ENCODE peak calls at places on chromosomes 12 and 14, in ten cellular contexts. O is AG04450; R is psoas muscle; V is skeletal muscle cell; I is stimulated activated CD4-positive, alpha-beta T cell treated with anti-CD3 and anti-CD28 coated beads, Interleukin-15, amount 100 ng/mL, for 1 hour; A is globus pallidus; H is DMS153; E is COLO829; N is amniotic epithelial cell; K is astrocyte of the spinal cord. W is an unnamed sample.

GRCh38 chr14:26276757-26277156 is 321.1 kb downstream of the NOVA1 start:
- DNase-seq in E (no peak), A (peak), K (no peak), O (no peak), V (no peak), N (no peak), I (no peak), R (no peak), H (peak), W (peak)

GRCh38 chr14:76829650-76830421 is 3.6 kb downstream of the LRRC74A start:
- DNase-seq in E (peak), I (no peak), K (no peak), V (no peak), N (no peak), O (no peak), H (no peak), A (peak), R (peak), W (no peak)

GRCh38 chr14:33404964-33405574 is 466.4 kb downstream of the NPAS3 start:
- DNase-seq in H (no peak), V (no peak), O (no peak), R (no peak), N (no peak), E (no peak), K (no peak), A (no peak), I (no peak), W (no peak)

GRCh38 chr12:47903927-47904646 is 707 bp downstream of the VDR start:
- DNase-seq in E (peak), A (no peak), R (peak), H (no peak), V (peak), O (peak), N (peak), I (peak), K (peak), W (peak)

GRCh38 chr12:77388611-77389265 is 323.4 kb upstream of the E2F7 start:
- DNase-seq in O (no peak), R (no peak), A (no peak), K (peak), E (no peak), H (no peak), N (no peak), V (no peak), I (no peak), W (no peak)

GRCh38 chr12:122921917-122922316 is 26.0 kb upstream of the VPS37B start:
- DNase-seq in O (no peak), E (no peak), A (no peak), R (no peak), K (no peak), H (no peak), V (no peak), I (no peak), N (no peak), W (no peak)

GRCh38 chr12:45730842-45731336 is 1.4 kb downstream of the ARID2 start:
- DNase-seq in V (no peak), H (no peak), I (no peak), E (no peak), O (no peak), R (no peak), N (peak), K (peak), A (peak), W (peak)

GRCh38 chr12:42144174-42144423 is 575 bp downstream of the GXYLT1 start:
- DNase-seq in I (no peak), O (no peak), K (no peak), H (no peak), A (no peak), E (no peak), N (no peak), R (peak), V (no peak), W (no peak)

GRCh38 chr12:45409966-45410365 is 194.1 kb downstream of the ANO6 start:
- DNase-seq in R (peak), N (peak), I (no peak), H (no peak), A (no peak), E (no peak), O (peak), V (peak), K (peak), W (no peak)

GRCh38 chr12:13628067-13628466 is 353.3 kb downstream of the GRIN2B start:
- DNase-seq in R (no peak), A (no peak), K (no peak), N (no peak), O (no peak), H (no peak), V (no peak), E (no peak), I (no peak), W (no peak)

GRCh38 chr12:99810718-99811593 is 163.4 kb downstream of the GARIN6 start:
- DNase-seq in R (no peak), N (peak), I (no peak), O (no peak), H (peak), K (peak), V (no peak), A (peak), E (peak), W (peak)

GRCh38 chr14:75259510-75259855 is 19.1 kb upstream of the FOS start:
- DNase-seq in O (no peak), H (peak), E (no peak), N (peak), V (no peak), A (no peak), I (no peak), K (peak), R (no peak), W (peak)

GRCh38 chr14:100213956-100214767 is 24.8 kb upstream of the YY1 start:
- DNase-seq in N (peak), E (no peak), K (peak), O (no peak), A (peak), H (peak), R (peak), V (no peak), I (peak), W (peak)

GRCh38 chr14:48937796-48938195 is 648.4 kb downstream of the RPS29 start:
- DNase-seq in R (no peak), I (no peak), E (peak), O (no peak), K (peak), A (peak), H (no peak), V (peak), N (peak), W (no peak)

GRCh38 chr12:26826437-26826836 is 6.6 kb downstream of the ITPR2 start:
- DNase-seq in H (no peak), R (no peak), I (no peak), O (no peak), N (no peak), K (no peak), E (no peak), A (no peak), V (no peak), W (no peak)

GRCh38 chr12:3303410-3304136 is 187.4 kb upstream of the PRMT8 start:
- DNase-seq in R (no peak), H (peak), V (no peak), O (no peak), N (no peak), A (no peak), E (no peak), I (no peak), K (no peak), W (peak)

GRCh38 chr12:51262758-51263177 is 7.4 kb downstream of the SMAGP start:
- DNase-seq in R (peak), I (no peak), N (peak), E (no peak), O (no peak), H (no peak), K (peak), V (no peak), A (no peak), W (peak)

GRCh38 chr14:86457729-86458128 is 927.8 kb downstream of the FLRT2 start:
- DNase-seq in H (no peak), N (no peak), V (no peak), E (no peak), R (no peak), A (no peak), O (no peak), K (no peak), I (no peak), W (no peak)

GRCh38 chr12:6292606-6293005 is 17.9 kb upstream of the PLEKHG6 start:
- DNase-seq in H (no peak), E (no peak), N (peak), R (no peak), I (no peak), A (no peak), V (peak), K (no peak), O (no peak), W (peak)

GRCh38 chr12:106003297-106003696 is 135.5 kb downstream of the NUAK1 start:
- DNase-seq in K (no peak), H (no peak), V (no peak), E (no peak), I (no peak), O (no peak), R (no peak), N (no peak), A (no peak), W (no peak)

GRCh38 chr14:31440280-31440679 is 17.0 kb downstream of the DTD2 start:
- DNase-seq in K (no peak), V (no peak), E (no peak), N (no peak), R (no peak), O (no peak), I (no peak), A (no peak), H (no peak), W (no peak)

GRCh38 chr14:58718226-58718625 is 80.5 kb downstream of the DACT1 start:
- DNase-seq in A (no peak), R (no peak), N (peak), O (no peak), E (no peak), K (no peak), H (no peak), I (no peak), V (no peak), W (no peak)

GRCh38 chr14:88323520-88324199 is 591 bp upstream of the KCNK10 start:
- DNase-seq in R (no peak), K (no peak), A (no peak), V (no peak), I (no peak), O (no peak), E (no peak), N (peak), H (no peak), W (peak)

GRCh38 chr12:32083489-32083888 is 23.2 kb upstream of the BICD1 start:
- DNase-seq in I (no peak), K (peak), R (no peak), N (peak), V (peak), E (peak), H (no peak), A (no peak), O (no peak), W (peak)

GRCh38 chr12:79388006-79388405 is 302.8 kb downstream of the PAWR start:
- DNase-seq in K (no peak), N (no peak), I (no peak), H (no peak), A (no peak), V (no peak), O (no peak), E (no peak), R (no peak), W (no peak)

GRCh38 chr12:11877869-11878780 is 192.6 kb upstream of the BCL2L14 start:
- DNase-seq in A (no peak), H (peak), O (peak), E (peak), I (no peak), R (no peak), V (peak), K (peak), N (peak), W (peak)

GRCh38 chr12:106078358-106079025 is 60.3 kb downstream of the NUAK1 start:
- DNase-seq in R (peak), N (peak), H (no peak), O (no peak), K (peak), I (no peak), V (no peak), A (peak), E (no peak), W (peak)

GRCh38 chr12:121942145-121942718 is 23.8 kb downstream of the CFAP251 start:
- DNase-seq in K (peak), I (no peak), A (no peak), O (peak), H (no peak), N (peak), V (peak), E (no peak), R (no peak), W (peak)

GRCh38 chr12:16153273-16153672 is 124.2 kb downstream of the SLC15A5 start:
- DNase-seq in K (no peak), A (no peak), V (no peak), O (no peak), R (no peak), I (no peak), N (no peak), H (no peak), E (no peak), W (no peak)

GRCh38 chr12:95151406-95151805 is 65.9 kb downstream of the FGD6 start:
- DNase-seq in H (no peak), R (no peak), E (no peak), V (no peak), O (no peak), N (no peak), A (no peak), I (no peak), K (no peak), W (no peak)

GRCh38 chr12:113190761-113191160 is 5.2 kb downstream of the RITA1 start:
- DNase-seq in R (no peak), A (no peak), I (no peak), O (no peak), E (peak), H (no peak), K (peak), N (peak), V (no peak), W (peak)

GRCh38 chr12:111269688-111270087 is 99.2 kb downstream of the PHETA1 start:
- DNase-seq in K (no peak), I (no peak), V (no peak), R (no peak), O (no peak), N (no peak), E (no peak), H (no peak), A (no peak), W (no peak)

GRCh38 chr12:9118161-9118560 is 2.4 kb upstream of the A2M start:
- DNase-seq in V (no peak), A (peak), K (no peak), R (no peak), I (no peak), O (no peak), H (no peak), E (no peak), N (no peak), W (no peak)

GRCh38 chr14:103576371-103577024 is 13.7 kb downstream of the COA8 start:
- DNase-seq in E (peak), I (no peak), A (peak), N (peak), O (no peak), H (peak), V (peak), K (peak), R (peak), W (peak)

GRCh38 chr12:86170051-86170450 is 86.1 kb downstream of the MGAT4C start:
- DNase-seq in E (no peak), O (no peak), H (no peak), K (no peak), R (no peak), I (no peak), N (peak), A (no peak), V (peak), W (peak)

GRCh38 chr12:64390275-64390851 is at the start of gene C12orf56:
- DNase-seq in N (no peak), R (no peak), O (no peak), K (no peak), E (no peak), H (no peak), A (no peak), V (no peak), I (no peak), W (peak)

GRCh38 chr12:27973487-27973890 is 956 bp upstream of the PTHLH start:
- DNase-seq in N (peak), K (no peak), O (no peak), V (no peak), A (no peak), E (no peak), R (no peak), H (no peak), I (no peak), W (peak)

GRCh38 chr12:27252934-27253333 is 8.8 kb downstream of the STK38L start:
- DNase-seq in K (no peak), I (no peak), O (no peak), N (no peak), A (no peak), H (no peak), E (no peak), R (no peak), V (no peak), W (no peak)

GRCh38 chr12:52006726-52007157 is at the start of gene TAMALIN:
- DNase-seq in H (peak), O (no peak), I (peak), V (no peak), E (peak), R (peak), K (peak), N (peak), A (no peak), W (peak)